ENCODE peak calls at places on chromosomes 1 and 21, in four cellular contexts. G is psoas muscle, P is tibial nerve, W is PC-3. L is an unnamed sample. For H3K4me1, the result is how much of the 10 kb centered on the place peaks cover.

GRCh38 chr1:228374711-228375577 is 31.7 kb downstream of the TRIM11 start:
- DNase-seq in P (peak), W (no peak), G (peak), L (no peak)

GRCh38 chr1:171055966-171056643 is 34.6 kb upstream of the FMO3 start:
- DNase-seq in P (no peak), W (peak), G (no peak), L (no peak)

GRCh38 chr1:117892512-117892911 is 36.9 kb downstream of the GDAP2 start:
- DNase-seq in P (no peak), G (no peak), W (no peak), L (no peak)

GRCh38 chr1:246772686-246773085 is 48.5 kb downstream of the SCCPDH start:
- DNase-seq in W (no peak), G (no peak), P (no peak), L (no peak)

GRCh38 chr1:204821476-204821875 is 49.2 kb upstream of the NFASC start:
- DNase-seq in P (no peak), W (no peak), G (no peak), L (no peak)

GRCh38 chr1:224502459-224503160 is 68.0 kb upstream of the WDR26 start:
- DNase-seq in G (no peak), W (peak), P (no peak), L (no peak)

GRCh38 chr1:26828352-26829093 is 2.0 kb downstream of the ZDHHC18 start:
- DNase-seq in W (no peak), G (no peak), P (no peak), L (no peak)

GRCh38 chr1:148372731-148373130 is 110.4 kb downstream of the PPIAL4G start:
- DNase-seq in G (no peak), P (no peak), W (peak), L (no peak)

GRCh38 chr21:45984584-45985095 is 3.1 kb downstream of the COL6A1 start:
- DNase-seq in W (no peak), G (no peak), P (no peak), L (no peak)

GRCh38 chr1:241499910-241500309 is 19.6 kb downstream of the FH start:
- DNase-seq in P (no peak), W (peak), G (no peak), L (no peak)

GRCh38 chr1:6859415-6860343 is 74.4 kb downstream of the CAMTA1 start:
- DNase-seq in W (peak), G (no peak), P (peak), L (no peak)

GRCh38 chr21:25801217-25802015 is 66.6 kb downstream of the GABPA start:
- DNase-seq in W (peak), P (peak), G (peak), L (peak)

GRCh38 chr1:119347858-119348257 is 20.7 kb upstream of the HAO2 start:
- DNase-seq in P (no peak), G (no peak), W (no peak), L (no peak)

GRCh38 chr1:35544976-35545375 is 12.2 kb downstream of the KIAA0319L start:
- DNase-seq in W (peak), G (peak), P (peak), L (no peak)

GRCh38 chr1:205273551-205273982 is 45.8 kb downstream of the TMCC2 start:
- DNase-seq in G (peak), P (peak), W (peak), L (no peak)

GRCh38 chr1:55289042-55289441 is 73.9 kb upstream of the USP24 start:
- DNase-seq in G (no peak), W (no peak), P (no peak), L (no peak)

GRCh38 chr1:196393742-196394141 is 214.5 kb downstream of the KCNT2 start:
- DNase-seq in P (peak), G (peak), W (peak), L (no peak)

GRCh38 chr21:18529253-18529652 is 125.7 kb upstream of the TMPRSS15 start:
- DNase-seq in P (no peak), G (no peak), W (peak), L (no peak)

GRCh38 chr21:45138199-45139002 is 64.0 kb downstream of the ADARB1 start:
- DNase-seq in P (peak), G (peak), W (peak), L (no peak)

GRCh38 chr21:45599146-45599581 is 44.4 kb upstream of the PCBP3 start:
- DNase-seq in G (no peak), P (no peak), W (no peak), L (peak)

GRCh38 chr1:247390116-247390791 is 25.7 kb upstream of the NLRP3 start:
- DNase-seq in W (peak), G (peak), P (peak), L (no peak)

GRCh38 chr1:153355445-153356071 is 2.1 kb upstream of the S100A9 start:
- DNase-seq in G (peak), P (no peak), W (peak), L (no peak)

GRCh38 chr21:26366781-26367180 is 196.2 kb upstream of the APP start:
- DNase-seq in W (peak), G (no peak), P (no peak), L (no peak)

GRCh38 chr1:218643926-218644325 is 298.8 kb downstream of the TGFB2 start:
- DNase-seq in G (no peak), P (no peak), W (no peak), L (no peak)

GRCh38 chr21:41604583-41605041 is 96.7 kb upstream of the TMPRSS2 start:
- DNase-seq in W (peak), G (no peak), P (no peak), L (no peak)

GRCh38 chr1:7262611-7263010 is 477.4 kb downstream of the CAMTA1 start:
- DNase-seq in W (peak), P (no peak), G (no peak), L (no peak)

GRCh38 chr1:200314085-200314750 is 95.6 kb downstream of the ZNF281 start:
- DNase-seq in P (no peak), G (no peak), W (peak), L (no peak)

GRCh38 chr1:166237675-166238074 is 70.9 kb upstream of the FAM78B start:
- DNase-seq in W (peak), P (no peak), G (no peak), L (no peak)

GRCh38 chr1:2288308-2288707 is 60.2 kb downstream of the SKI start:
- DNase-seq in W (no peak), G (no peak), P (no peak), L (no peak)

GRCh38 chr1:59165353-59165752 is 131.5 kb upstream of the FGGY start:
- DNase-seq in G (no peak), W (no peak), P (no peak), L (no peak)

GRCh38 chr1:53754484-53755312 is 15.7 kb upstream of the GLIS1 start:
- DNase-seq in P (peak), W (peak), G (no peak), L (no peak)

GRCh38 chr1:201903135-201903534 is 14.4 kb downstream of the SHISA4 start:
- DNase-seq in G (peak), P (peak), W (no peak), L (no peak)

GRCh38 chr1:54120698-54121481 is 31.9 kb downstream of the CDCP2 start:
- DNase-seq in W (no peak), G (no peak), P (no peak), L (no peak)

GRCh38 chr1:230763927-230764591 is 16.9 kb downstream of the CAPN9 start:
- DNase-seq in P (no peak), W (no peak), G (no peak), L (no peak)

GRCh38 chr1:199778324-199778955 is 249.1 kb upstream of the NR5A2 start:
- DNase-seq in W (peak), G (no peak), P (no peak), L (no peak)

GRCh38 chr1:150152772-150153461 is 3.2 kb downstream of the PLEKHO1 start:
- DNase-seq in W (peak), P (no peak), G (peak), L (no peak)

DNA sequence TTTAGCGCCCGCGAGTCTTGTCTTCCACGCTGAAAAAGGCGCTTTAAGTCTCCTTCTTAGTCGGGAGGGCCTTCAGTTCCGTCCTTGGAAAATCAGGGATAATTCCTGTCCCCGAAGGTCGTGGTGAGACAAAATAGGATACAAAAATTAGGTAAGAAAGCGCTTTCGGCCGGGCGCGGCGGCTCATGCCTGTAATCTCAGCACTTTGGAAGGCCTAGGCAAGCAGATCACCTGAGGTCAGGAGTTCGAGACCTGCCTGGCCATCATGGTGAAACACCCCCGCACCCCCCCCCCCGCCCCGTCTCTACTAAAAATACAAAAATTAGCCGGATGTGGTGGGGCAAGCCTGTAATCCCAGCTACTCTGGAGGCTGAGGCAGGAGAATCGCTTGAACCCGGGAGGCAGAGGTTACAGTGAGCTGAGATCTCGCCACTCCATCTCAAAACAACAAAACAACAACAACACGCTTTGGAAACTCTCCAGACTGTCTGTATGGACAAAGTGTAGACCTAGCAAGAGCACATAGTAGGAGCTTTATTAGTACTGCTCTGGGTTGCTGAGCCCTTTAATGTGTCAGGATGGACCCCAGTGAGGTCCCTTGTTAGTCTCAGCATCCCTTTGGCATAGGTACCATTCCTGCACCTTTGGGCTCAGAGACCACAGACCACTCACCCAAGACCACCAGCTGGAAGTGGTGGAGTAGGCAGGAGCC is 790 bp upstream of the TMEM54 start:
- DNase-seq in P (no peak), W (no peak), G (no peak), L (peak)
- H3K4me3 ChIP-seq in P (peak), W (peak), G (peak), L (peak)

DNA sequence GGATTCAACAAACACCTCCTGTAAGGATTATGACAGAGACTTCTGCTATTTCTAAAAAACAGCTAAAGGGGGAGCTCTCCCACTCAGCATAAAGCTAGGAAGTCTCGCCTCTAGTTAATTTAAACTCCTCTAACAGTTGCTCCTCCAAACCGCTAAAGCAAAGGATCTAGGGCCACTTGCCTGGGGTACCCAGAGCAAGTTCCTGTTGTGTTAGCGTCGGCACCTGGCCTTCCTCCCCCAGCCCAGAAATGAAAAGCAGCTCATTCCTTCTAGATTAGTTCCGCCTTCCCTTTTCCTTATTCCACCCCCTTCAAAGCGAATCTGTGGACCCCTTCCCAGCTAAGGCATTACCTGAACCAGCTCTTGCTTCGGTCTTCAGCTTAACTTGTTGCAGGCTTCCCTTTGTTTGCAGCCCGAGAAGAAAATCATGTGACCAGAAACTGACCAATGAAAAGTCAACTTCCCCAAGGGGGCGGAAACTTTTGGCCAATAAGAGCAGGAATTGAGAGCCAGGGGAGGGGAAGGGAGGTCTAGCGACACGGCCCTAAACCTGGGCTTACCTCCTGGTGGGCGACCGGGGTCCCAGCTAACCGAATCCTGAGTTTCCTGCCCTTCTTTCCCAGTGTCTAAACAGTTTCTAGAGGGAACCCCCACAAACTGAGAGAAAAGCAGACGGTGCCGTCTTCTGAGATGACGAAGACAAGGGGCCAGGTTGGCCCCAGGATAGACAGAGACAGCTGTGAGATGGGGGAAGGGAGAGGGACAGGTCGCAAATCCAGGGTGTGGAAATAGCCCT is at the start of gene PBXIP1:
- DNase-seq in W (peak), G (peak), P (peak), L (no peak)
- TF ChIP-seq CTCF in W (peak), G (no peak), P (peak), L (peak)

GRCh38 chr1:12433323-12434053 is 184.5 kb downstream of the DHRS3 start:
- DNase-seq in G (peak), W (peak), P (peak), L (no peak)
- H3K4me1 ChIP-seq in G (under half), W (half or more), P (half or more), L (under half)

DNA sequence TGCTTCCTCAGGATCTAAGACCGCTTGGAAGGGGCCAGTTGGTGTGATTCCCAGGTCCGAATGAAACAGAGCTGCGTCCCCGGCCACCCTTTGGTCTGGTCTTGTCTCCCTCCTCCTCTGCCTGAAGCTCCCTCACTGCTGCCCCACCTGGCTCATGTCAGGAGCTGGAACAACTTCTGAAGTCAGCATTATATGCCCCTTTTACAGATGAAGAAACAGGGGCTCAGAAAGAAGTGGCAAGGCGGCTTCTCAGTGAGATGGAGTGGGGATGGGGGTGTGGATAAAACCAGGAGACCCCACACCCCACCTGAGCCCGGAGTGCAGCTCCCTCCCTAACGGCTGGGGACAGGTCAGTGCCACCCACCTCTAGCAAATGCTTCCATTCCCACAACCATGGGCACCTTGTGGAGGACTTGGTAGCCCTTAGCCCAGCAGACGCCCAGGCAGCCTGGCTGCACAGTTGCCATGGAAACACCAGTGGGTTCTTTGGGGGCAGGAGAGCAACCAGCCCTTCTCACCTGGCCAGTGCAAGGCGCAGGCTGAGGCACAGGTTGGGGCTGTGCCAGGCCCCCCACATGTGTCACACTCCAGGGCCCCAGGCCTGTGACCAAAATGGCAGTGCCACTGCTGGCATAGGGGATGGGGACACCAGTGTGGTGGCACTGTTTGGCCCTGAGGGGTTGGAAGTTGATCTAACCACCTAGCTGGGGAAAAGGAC is 31.9 kb upstream of the ECE1 start:
- DNase-seq in W (no peak), P (no peak), G (no peak), L (no peak)
- H3K4me3 ChIP-seq in W (no peak), P (no peak), G (no peak), L (no peak)

GRCh38 chr1:94936861-94937620 is 10.1 kb upstream of the CNN3 start:
- DNase-seq in W (no peak), G (no peak), P (no peak), L (no peak)

GRCh38 chr1:94935476-94935875 is 8.6 kb upstream of the CNN3 start:
- DNase-seq in W (no peak), G (no peak), P (no peak), L (no peak)

GRCh38 chr1:94935059-94935458 is 8.1 kb upstream of the CNN3 start:
- DNase-seq in P (no peak), G (no peak), W (no peak), L (no peak)

GRCh38 chr1:94931254-94931841 is 4.4 kb upstream of the CNN3 start:
- DNase-seq in P (no peak), W (no peak), G (no peak), L (no peak)

DNA sequence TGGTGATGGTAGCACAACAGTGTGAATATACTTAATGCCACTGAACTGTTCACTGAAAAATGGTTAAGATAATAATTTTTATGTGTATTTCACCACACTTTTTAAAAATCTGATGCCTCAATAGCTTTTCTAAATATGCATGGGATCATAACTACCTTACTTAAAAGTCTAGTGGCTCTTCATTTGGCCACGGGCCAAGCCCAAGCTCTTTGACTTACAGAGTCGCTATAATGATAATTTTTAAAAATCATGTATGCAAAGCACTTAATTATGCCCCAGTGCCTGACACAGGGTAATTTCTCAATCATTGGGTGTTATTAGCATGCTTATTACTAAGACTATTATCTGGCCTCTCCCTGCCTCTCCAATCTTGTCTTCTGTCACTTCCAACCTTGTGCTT is 7.6 kb upstream of the CNN3 start:
- DNase-seq in G (no peak), P (no peak), W (no peak), L (no peak)
- TF ChIP-seq CTCF in G (no peak), P (no peak), W (no peak), L (no peak)

GRCh38 chr21:28337319-28337718 is 655.4 kb downstream of the LTN1 start:
- DNase-seq in W (peak), P (no peak), G (no peak), L (no peak)
- H3K4me1 ChIP-seq in W (under half), P (under half), G (under half), L (under half)

GRCh38 chr1:40794048-40794447 is 10.5 kb downstream of the KCNQ4 start:
- DNase-seq in W (no peak), P (no peak), G (no peak), L (no peak)

GRCh38 chr1:40795811-40796586 is 12.4 kb downstream of the KCNQ4 start:
- DNase-seq in G (no peak), P (no peak), W (no peak), L (no peak)

GRCh38 chr1:40796939-40797667 is 13.5 kb downstream of the KCNQ4 start:
- DNase-seq in G (peak), W (no peak), P (no peak), L (no peak)

GRCh38 chr1:40793617-40794016 is 10.0 kb downstream of the KCNQ4 start:
- DNase-seq in P (no peak), G (no peak), W (no peak), L (no peak)

GRCh38 chr1:40794915-40795715 is 11.5 kb downstream of the KCNQ4 start:
- DNase-seq in G (no peak), W (no peak), P (no peak), L (no peak)
- H3K4me3 ChIP-seq in G (no peak), W (no peak), P (no peak), L (no peak)

DNA sequence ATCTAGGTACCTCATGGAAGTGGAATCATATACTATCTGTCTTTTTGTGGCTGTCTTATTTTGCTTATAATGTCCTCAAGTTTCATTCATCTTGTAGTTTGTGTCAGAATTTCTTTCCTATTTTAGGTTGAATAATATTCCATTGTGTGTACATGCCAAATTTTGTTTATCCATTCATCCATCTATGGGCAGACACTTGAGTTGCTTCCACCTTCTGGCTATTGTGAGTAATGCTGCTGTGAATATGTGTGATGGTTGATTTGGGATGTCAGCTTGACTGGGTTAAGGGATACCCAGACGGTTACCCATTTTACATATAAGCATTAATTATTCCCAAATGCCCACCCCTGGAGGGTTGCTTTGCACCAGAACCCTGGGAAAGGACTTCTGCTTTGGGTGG is 477.5 kb downstream of the PTPRU start:
- DNase-seq in W (peak), P (no peak), G (no peak), L (no peak)
- TF ChIP-seq CTCF in W (peak), P (no peak), G (peak), L (peak)

L was measured in RWPE2.